ENCODE peak calls at places on chromosomes 16 and 17, in seven cellular contexts. S is IMR-90, G is mesendoderm, C is H9, K is H1, N is neuronal stem cell, M is trophoblast cell. J is an unnamed sample.

GRCh38 chr17:73099504-73099903 is 7.0 kb upstream of the SLC39A11 start:
- DNase-seq in S (no peak), G (no peak), C (no peak), K (no peak), N (no peak), M (no peak), J (no peak)

GRCh38 chr17:36857698-36858097 is 79.6 kb upstream of the LHX1 start:
- DNase-seq in S (no peak), G (no peak), C (no peak), K (no peak), N (no peak), M (peak; percentile 5), J (no peak)

GRCh38 chr17:16040710-16041251 is 41.2 kb downstream of the TTC19 start:
- DNase-seq in S (peak; percentile 87), G (no peak), C (no peak), K (no peak), N (no peak), M (peak; percentile 62), J (no peak)

GRCh38 chr17:83026311-83026811 is 53.0 kb upstream of the METRNL start:
- DNase-seq in S (no peak), G (no peak), C (no peak), K (no peak), N (no peak), M (no peak), J (no peak)

GRCh38 chr17:44778656-44779210 is 19.9 kb downstream of the ADAM11 start:
- DNase-seq in S (no peak), G (no peak), C (no peak), K (no peak), N (no peak), M (no peak), J (no peak)

GRCh38 chr17:9645858-9646555 is 690 bp downstream of the USP43 start:
- DNase-seq in S (no peak), G (peak; percentile 74), C (peak; percentile 77), K (no peak), N (peak; percentile 27), M (peak; percentile 57), J (peak; percentile 50)

GRCh38 chr16:73074399-73074798 is 26.5 kb upstream of the ZFHX3 start:
- DNase-seq in S (no peak), G (no peak), C (no peak), K (no peak), N (no peak), M (no peak), J (no peak)

GRCh38 chr16:69927056-69927757 is 23.9 kb upstream of the CLEC18A start:
- DNase-seq in S (peak; percentile 60), G (no peak), C (no peak), K (no peak), N (no peak), M (no peak), J (no peak)

GRCh38 chr16:876041-876335 is 75.5 kb upstream of the GNG13 start:
- DNase-seq in S (no peak), G (no peak), C (no peak), K (no peak), N (no peak), M (no peak), J (no peak)

GRCh38 chr16:89722392-89723278 is 1.3 kb downstream of the ZNF276 start:
- DNase-seq in S (peak; percentile 16), G (peak; percentile 28), C (no peak), K (no peak), N (no peak), M (no peak), J (no peak)

GRCh38 chr16:12160249-12160648 is 183.7 kb downstream of the SNX29 start:
- DNase-seq in S (no peak), G (no peak), C (no peak), K (no peak), N (no peak), M (no peak), J (no peak)

GRCh38 chr16:75742424-75743047 is 16.2 kb upstream of the CPHXL start:
- DNase-seq in S (no peak), G (peak; percentile 60), C (no peak), K (no peak), N (peak; percentile 26), M (no peak), J (peak; percentile 11)

GRCh38 chr16:65071371-65072311 is 50.2 kb downstream of the CDH11 start:
- DNase-seq in S (peak; percentile 64), G (no peak), C (no peak), K (no peak), N (no peak), M (no peak), J (no peak)

GRCh38 chr17:76076765-76077581 is 2.0 kb upstream of the ZACN start:
- DNase-seq in S (peak; percentile 41), G (no peak), C (peak; percentile 74), K (no peak), N (no peak), M (peak; percentile 16), J (no peak)

GRCh38 chr16:9969580-9969979 is 212.6 kb downstream of the GRIN2A start:
- DNase-seq in S (no peak), G (peak; percentile 25), C (no peak), K (no peak), N (no peak), M (no peak), J (no peak)

GRCh38 chr16:56571525-56571924 is 6.7 kb downstream of the MT4 start:
- DNase-seq in S (no peak), G (no peak), C (no peak), K (no peak), N (no peak), M (no peak), J (no peak)

GRCh38 chr17:54967621-54968258 is 714 bp downstream of the COX11 start:
- DNase-seq in S (peak; percentile 27), G (peak; percentile 67), C (no peak), K (no peak), N (no peak), M (peak; percentile 28), J (peak; percentile 39)

GRCh38 chr16:31005350-31006085 is 4.9 kb downstream of the STX1B start:
- DNase-seq in S (peak; percentile 76), G (no peak), C (no peak), K (no peak), N (no peak), M (no peak), J (no peak)

GRCh38 chr16:81688182-81688581 is 90.9 kb upstream of the PLCG2 start:
- DNase-seq in S (peak; percentile 10), G (no peak), C (no peak), K (no peak), N (no peak), M (no peak), J (peak; percentile 65)
- H2BK120ac ChIP-seq in S (no peak overlapping the region), G (no peak overlapping the region), C (no peak overlapping the region), K (no peak overlapping the region), N (no peak overlapping the region), M (no peak overlapping the region), J (no peak overlapping the region)

DNA sequence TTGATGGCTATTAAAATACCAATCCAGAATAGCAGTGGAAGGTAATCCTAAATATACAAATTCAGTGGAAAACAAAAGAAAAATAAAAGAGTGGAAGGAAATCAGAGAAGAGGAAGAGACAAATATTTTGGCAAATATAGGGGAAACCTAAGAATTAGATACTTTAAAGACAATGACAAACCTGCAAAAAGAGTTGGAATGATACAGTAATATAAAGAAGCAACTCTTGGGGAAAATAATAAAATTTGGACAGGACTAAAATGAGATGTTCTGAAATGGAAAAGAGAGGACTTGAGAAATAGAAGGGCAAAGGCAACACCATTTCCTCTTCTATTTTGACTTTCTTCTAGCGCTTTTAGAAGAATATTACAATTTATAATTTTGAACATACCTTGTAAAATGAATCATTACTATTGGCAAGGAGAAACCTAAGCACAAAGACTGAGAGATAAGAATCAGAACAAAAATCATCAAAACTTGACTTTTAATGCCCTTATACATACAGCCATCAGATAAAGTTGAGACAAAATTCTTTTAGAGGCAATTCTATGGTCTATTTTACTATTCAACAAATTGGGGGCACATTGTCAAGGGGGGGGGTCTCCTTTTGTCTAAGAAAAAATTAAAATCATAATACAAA is 5.2 kb downstream of the RNF43 start:
- DNase-seq in S (no peak), G (no peak), C (no peak), K (no peak), N (no peak), M (peak; percentile 74), J (no peak)
- H2BK120ac ChIP-seq in S (no peak overlapping the region), G (no peak overlapping the region), C (no peak overlapping the region), K (no peak overlapping the region), N (no peak overlapping the region), M (no peak overlapping the region), J (no peak overlapping the region)

GRCh38 chr16:84233748-84234147 is 6.1 kb downstream of the KCNG4 start:
- DNase-seq in S (no peak), G (no peak), C (no peak), K (no peak), N (no peak), M (no peak), J (no peak)
- H2BK120ac ChIP-seq in S (no peak overlapping the region), G (no peak overlapping the region), C (no peak overlapping the region), K (no peak overlapping the region), N (no peak overlapping the region), M (no peak overlapping the region), J (no peak overlapping the region)

DNA sequence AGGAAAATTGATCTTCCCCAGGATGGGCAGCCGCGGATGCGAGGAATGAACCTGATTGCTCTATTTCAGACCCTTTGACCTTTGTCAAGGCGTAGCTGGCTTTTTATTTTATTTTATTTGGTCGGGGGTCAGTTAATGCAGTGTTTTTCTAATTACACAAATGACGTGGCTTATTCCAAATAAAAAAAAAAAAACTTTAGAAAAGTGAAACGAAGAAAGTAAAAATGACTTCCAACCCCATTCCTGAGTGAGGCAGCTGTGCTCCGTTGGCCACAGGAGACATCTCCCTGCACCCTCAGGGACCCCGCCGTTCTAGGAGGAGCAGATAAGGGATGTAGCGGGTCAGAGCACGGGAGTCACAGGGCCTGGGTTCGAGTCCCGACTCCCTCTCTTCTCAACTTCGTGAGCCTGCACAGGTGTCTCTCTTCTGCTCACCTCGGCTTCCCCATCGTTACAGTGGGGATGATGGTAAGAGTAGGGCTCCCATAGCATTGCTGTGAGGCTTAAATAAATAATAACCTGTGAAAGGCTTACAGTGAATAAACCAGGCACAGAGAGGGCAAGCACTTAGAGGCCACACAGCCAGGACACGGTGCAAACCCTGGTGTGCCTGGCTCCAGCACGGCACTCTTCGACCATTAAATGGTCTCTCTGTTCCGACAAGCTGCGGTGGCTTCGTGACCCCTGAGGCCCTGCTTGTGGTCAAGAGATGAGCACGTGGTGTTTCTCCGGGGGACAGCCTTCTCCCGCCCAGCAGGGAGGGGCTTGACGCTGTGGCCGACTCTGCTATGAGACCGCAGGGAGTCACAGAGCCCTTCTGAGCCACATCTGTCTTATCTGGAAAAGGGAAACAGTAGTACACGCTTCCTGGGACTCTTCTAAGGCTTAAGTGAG is 10.2 kb downstream of the FOXF1 start:
- DNase-seq in S (peak; percentile 33), G (no peak), C (no peak), K (no peak), N (no peak), M (no peak), J (peak; percentile 87)
- H2BK120ac ChIP-seq in S (peak overlapping the region; percentile 14), G (no peak overlapping the region), C (no peak overlapping the region), K (no peak overlapping the region), N (no peak overlapping the region), M (no peak overlapping the region), J (no peak overlapping the region)

DNA sequence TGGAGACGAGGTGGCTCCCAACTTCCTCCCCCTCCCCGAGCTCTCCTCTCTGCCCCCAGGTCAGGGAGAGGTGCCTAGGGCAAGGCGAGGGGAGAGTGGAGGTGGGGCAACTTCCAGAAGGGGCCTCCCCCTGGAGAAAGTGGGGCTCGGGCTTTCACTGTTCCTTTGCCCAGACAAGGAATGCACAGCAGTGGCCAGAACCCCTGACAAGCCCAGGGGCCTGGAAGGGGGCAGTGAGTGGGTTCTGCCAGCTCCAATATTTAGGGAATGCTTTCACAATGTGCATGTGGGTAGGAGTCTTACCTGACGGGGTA is 11.7 kb upstream of the SP2 start:
- DNase-seq in S (no peak), G (no peak), C (no peak), K (no peak), N (no peak), M (no peak), J (no peak)
- H2BK120ac ChIP-seq in S (no peak overlapping the region), G (no peak overlapping the region), C (no peak overlapping the region), K (no peak overlapping the region), N (no peak overlapping the region), M (peak overlapping the region; percentile 95), J (peak overlapping the region; percentile 27)

GRCh38 chr16:71428385-71428784 is 13.5 kb downstream of the TLE7 start:
- DNase-seq in S (no peak), G (no peak), C (no peak), K (no peak), N (no peak), M (no peak), J (no peak)
- H2BK120ac ChIP-seq in S (no peak overlapping the region), G (no peak overlapping the region), C (no peak overlapping the region), K (no peak overlapping the region), N (no peak overlapping the region), M (no peak overlapping the region), J (no peak overlapping the region)